ENCODE peak calls at places on chromosomes 2 and 18, in four cellular contexts. N, B, Z and H are unnamed samples.

GRCh38 chr2:155145758-155146229 is 447.3 kb downstream of the KCNJ3 start:
- DNase-seq in Z (peak), N (no peak), B (no peak), H (no peak)

GRCh38 chr2:42138163-42139016 is 30.8 kb upstream of the EML4 start:
- DNase-seq in B (peak), N (no peak), Z (no peak), H (no peak)

GRCh38 chr18:63025251-63025710 is 294.3 kb downstream of the BCL2 start:
- DNase-seq in Z (no peak), N (no peak), B (no peak), H (no peak)

GRCh38 chr2:38254796-38255195 is 122.3 kb downstream of the ATL2 start:
- DNase-seq in Z (no peak), B (no peak), N (no peak), H (no peak)

GRCh38 chr2:29662841-29663240 is 258.5 kb downstream of the ALK start:
- DNase-seq in Z (no peak), N (no peak), B (peak), H (no peak)

GRCh38 chr2:64932327-64933216 is 56.6 kb upstream of the SLC1A4 start:
- DNase-seq in B (no peak), Z (no peak), N (no peak), H (no peak)

GRCh38 chr2:45814951-45815621 is 163.6 kb downstream of the PRKCE start:
- DNase-seq in B (no peak), N (no peak), Z (peak), H (no peak)

GRCh38 chr2:20050712-20051517 is 513 bp downstream of the LAPTM4A start:
- DNase-seq in Z (no peak), B (peak), N (no peak), H (peak)

GRCh38 chr2:241936457-241937133 is 67.1 kb downstream of the RTP5 start:
- DNase-seq in N (no peak), Z (no peak), B (no peak), H (no peak)

GRCh38 chr2:239019193-239019581 is 171.3 kb downstream of the TWIST2 start:
- DNase-seq in N (no peak), B (no peak), Z (no peak), H (no peak)

GRCh38 chr2:228876296-228876695 is 394.8 kb downstream of the PID1 start:
- DNase-seq in Z (no peak), N (no peak), B (no peak), H (no peak)

GRCh38 chr18:5052491-5052890 is 144.6 kb downstream of the AKAIN1 start:
- DNase-seq in N (no peak), B (no peak), Z (no peak), H (no peak)

GRCh38 chr2:64063924-64064331 is 44.7 kb upstream of the VPS54 start:
- DNase-seq in Z (no peak), N (no peak), B (peak), H (peak)

GRCh38 chr2:9308186-9308955 is 101.8 kb downstream of the ASAP2 start:
- DNase-seq in N (no peak), Z (no peak), B (peak), H (no peak)

GRCh38 chr2:241982711-241983570 is 113.4 kb downstream of the RTP5 start:
- DNase-seq in B (no peak), Z (no peak), N (no peak), H (no peak)

GRCh38 chr2:226077031-226077430 is 677.5 kb downstream of the NYAP2 start:
- DNase-seq in B (peak), Z (no peak), N (no peak), H (no peak)

GRCh38 chr2:55156326-55156725 is 75.8 kb downstream of the CLHC1 start:
- DNase-seq in B (peak), N (no peak), Z (no peak), H (no peak)

GRCh38 chr2:188443207-188443606 is 151.5 kb downstream of the GULP1 start:
- DNase-seq in Z (no peak), N (no peak), B (no peak), H (no peak)

GRCh38 chr2:207049122-207049521 is 109.8 kb downstream of the CPO start:
- DNase-seq in B (no peak), N (no peak), Z (no peak), H (no peak)

GRCh38 chr2:4047961-4048891 is 344.9 kb downstream of the DCDC2C start:
- DNase-seq in B (no peak), N (no peak), Z (no peak), H (no peak)

GRCh38 chr2:73993799-73994543 is 9.3 kb downstream of the TET3 start:
- DNase-seq in N (no peak), Z (no peak), B (no peak), H (no peak)